ENCODE peak calls at places on chromosomes 3 and 15, in ten cellular contexts. O is NAMALWA; Q is stimulated activated CD4-positive, alpha-beta T cell treated with anti-CD3 and anti-CD28 coated beads, Interleukin-1b, Interleukin-23, amount 100 ng/mL, for 24 hours; J is adipocyte; R is Panc1; W is IMR-90; H is WTC11; A is activated T-helper 1 cell treated with anti-CD3 and anti-CD28 coated beads, Interleukin-12 subunit alpha, Interleukin-12 subunit beta, Interleukin-2, Interleukin-4 antibody, amounts not matched to agents 30 ng/mL and 10 ng/mL and 1 ng/mL, durations not matched to agents 14 hours and 24 hours and 36 hours; L is activated naive CD4-positive, alpha-beta T cell treated with anti-CD3 and anti-CD28 coated beads, Interleukin-2, amount 10 ng/mL, durations not matched to agents 7 days and 5 days; K is progenitor cell of endocrine pancreas. V is an unnamed sample.

GRCh38 chr3:67033091-67033490 is 35.0 kb downstream of the KBTBD8 start:
- DNase-seq in R (no peak), W (no peak), J (no peak), H (no peak), A (no peak), Q (no peak), K (no peak), L (no peak), O (no peak), V (no peak)

GRCh38 chr3:70090322-70090913 is 90.9 kb downstream of the SAMMSON start:
- DNase-seq in A (no peak), L (no peak), J (peak), K (no peak), R (no peak), O (peak), Q (no peak), W (peak), H (no peak), V (no peak)

GRCh38 chr3:111695584-111696213 is 100.6 kb upstream of the ZBED2 start:
- DNase-seq in K (no peak), A (no peak), Q (no peak), J (peak), L (no peak), R (no peak), O (no peak), H (no peak), W (peak), V (peak)

GRCh38 chr3:120425877-120426276 is 24.9 kb downstream of the FSTL1 start:
- DNase-seq in K (no peak), Q (no peak), L (no peak), J (peak), H (no peak), R (no peak), W (peak), A (no peak), O (no peak), V (no peak)

GRCh38 chr3:99532246-99532645 is 106.1 kb upstream of the COL8A1 start:
- DNase-seq in K (peak), W (peak), L (peak), O (peak), R (peak), H (peak), Q (no peak), J (peak), A (no peak), V (no peak)

GRCh38 chr3:105647047-105647446 is 221.8 kb downstream of the CBLB start:
- DNase-seq in H (no peak), A (no peak), Q (no peak), W (peak), R (peak), K (no peak), J (peak), L (no peak), O (no peak), V (peak)

GRCh38 chr3:136671921-136672320 is 80.3 kb downstream of the STAG1 start:
- DNase-seq in J (peak), K (no peak), H (no peak), A (no peak), L (no peak), O (no peak), Q (no peak), R (no peak), W (peak), V (no peak)

GRCh38 chr3:45223889-45224730 is 2.0 kb downstream of the TMEM158 start:
- DNase-seq in H (no peak), Q (no peak), W (peak), J (peak), A (no peak), L (no peak), O (no peak), R (no peak), K (no peak), V (no peak)

GRCh38 chr15:77418341-77419049 is 1.4 kb downstream of the PEAK1 start:
- DNase-seq in J (peak), Q (no peak), A (no peak), K (no peak), W (peak), R (no peak), O (peak), L (no peak), H (no peak), V (no peak)

GRCh38 chr3:53132347-53132746 is 2.1 kb upstream of the RFT1 start:
- DNase-seq in J (no peak), R (no peak), L (no peak), K (no peak), H (no peak), W (no peak), O (no peak), Q (no peak), A (no peak), V (no peak)

GRCh38 chr3:86653801-86654200 is 337.1 kb downstream of the VGLL3 start:
- DNase-seq in R (no peak), A (no peak), H (no peak), K (no peak), Q (no peak), O (no peak), J (no peak), W (no peak), L (no peak), V (no peak)

GRCh38 chr3:107416138-107416537 is 38.9 kb downstream of the CCDC54 start:
- DNase-seq in R (no peak), H (no peak), O (no peak), A (no peak), Q (no peak), K (no peak), J (peak), W (peak), L (no peak), V (no peak)

GRCh38 chr3:188890572-188891270 is 281.1 kb upstream of the TPRG1 start:
- DNase-seq in J (peak), L (no peak), Q (no peak), W (peak), R (no peak), A (no peak), O (no peak), H (no peak), K (no peak), V (no peak)

GRCh38 chr3:60250210-60250609 is 1001.0 kb downstream of the FHIT start:
- DNase-seq in R (no peak), Q (no peak), K (no peak), J (no peak), L (no peak), A (no peak), H (no peak), O (peak), W (peak), V (no peak)

GRCh38 chr15:70195171-70195807 is 97.6 kb upstream of the TLE3 start:
- DNase-seq in A (no peak), H (no peak), R (no peak), O (no peak), K (no peak), L (no peak), W (no peak), Q (no peak), J (no peak), V (no peak)

GRCh38 chr3:113952921-113953320 is 5.1 kb downstream of the ZDHHC23 start:
- DNase-seq in J (no peak), O (no peak), H (no peak), A (no peak), L (no peak), R (no peak), W (no peak), Q (no peak), K (no peak), V (no peak)

GRCh38 chr3:162719684-162720341 is 1223.2 kb downstream of the OTOL1 start:
- DNase-seq in R (peak), W (peak), O (no peak), Q (no peak), A (no peak), K (no peak), L (no peak), H (no peak), J (peak), V (no peak)

GRCh38 chr15:75930866-75931265 is 27.2 kb downstream of the FBXO22 start:
- DNase-seq in J (no peak), H (no peak), A (no peak), W (no peak), K (no peak), Q (no peak), L (no peak), O (no peak), R (no peak), V (no peak)

GRCh38 chr15:22845289-22845900 is 6.9 kb downstream of the NIPA2 start:
- DNase-seq in Q (no peak), J (peak), L (no peak), A (no peak), H (peak), O (no peak), W (peak), K (no peak), R (no peak), V (no peak)